ENCODE peak calls at places on chromosomes 2 and 18, in eight cellular contexts. E is SK-N-SH; M is NCI-H1694 treated with DMSO at 0.1 percent for 48 hours; K is fibroblast of the conjunctiva; X is pons; V is stimulated activated naive B cell treated with anti-CD40 and anti-IgM and Interleukin-4, amounts not matched to agents 10 μg/mL and 1 μg/mL and 100 μg/mL, for 72 hours; N is substantia nigra; Z is cardiac fibroblast. H is an unnamed sample.

GRCh38 chr2:156999657-157000056 is 257.8 kb upstream of the GALNT5 start:
- DNase-seq in X (no peak), V (no peak), Z (no peak), N (no peak), E (no peak), M (no peak), K (no peak), H (no peak)

GRCh38 chr2:167353605-167354280 is 465.5 kb downstream of the XIRP2 start:
- DNase-seq in K (no peak), N (no peak), Z (no peak), X (no peak), V (no peak), M (no peak), E (no peak), H (no peak)

GRCh38 chr2:168432565-168433186 is 23.4 kb upstream of the CERS6 start:
- DNase-seq in V (no peak), N (no peak), K (no peak), E (no peak), Z (no peak), M (no peak), X (no peak), H (no peak)

GRCh38 chr2:68487773-68488355 is 20.5 kb downstream of the APLF start:
- DNase-seq in V (no peak), Z (peak), X (peak), E (peak), N (no peak), M (peak), K (no peak), H (no peak)

GRCh38 chr2:47227532-47228166 is 72.5 kb upstream of the STPG4 start:
- DNase-seq in E (no peak), Z (no peak), K (no peak), N (no peak), X (peak), V (no peak), M (peak), H (no peak)

GRCh38 chr2:86413296-86414085 is 27.7 kb upstream of the KDM3A start:
- DNase-seq in N (no peak), E (no peak), M (no peak), Z (no peak), X (no peak), V (no peak), K (no peak), H (no peak)

GRCh38 chr2:7599462-7600258 is 682.4 kb downstream of the RNF144A start:
- DNase-seq in M (no peak), E (peak), K (no peak), X (no peak), N (no peak), Z (no peak), V (no peak), H (no peak)

GRCh38 chr2:236563953-236564352 is 5.7 kb upstream of the ACKR3 start:
- DNase-seq in Z (no peak), X (no peak), V (no peak), N (no peak), M (no peak), K (no peak), E (no peak), H (no peak)

GRCh38 chr18:23336072-23336471 is 117.0 kb upstream of the RIOK3 start:
- DNase-seq in V (no peak), M (no peak), X (no peak), E (no peak), Z (peak), N (no peak), K (no peak), H (no peak)

GRCh38 chr2:117981810-117982209 is 32.1 kb downstream of the CCDC93 start:
- DNase-seq in M (no peak), V (no peak), Z (no peak), E (no peak), X (no peak), K (no peak), N (no peak), H (no peak)

GRCh38 chr2:144412727-144413126 is 107.2 kb downstream of the ZEB2 start:
- DNase-seq in M (no peak), V (no peak), E (no peak), N (no peak), K (no peak), X (no peak), Z (no peak), H (no peak)

GRCh38 chr2:227488045-227488444 is 16.1 kb downstream of the AGFG1 start:
- DNase-seq in V (no peak), N (no peak), M (no peak), Z (no peak), E (no peak), K (no peak), X (no peak), H (no peak)

GRCh38 chr2:45712538-45712937 is 61.1 kb downstream of the PRKCE start:
- DNase-seq in V (no peak), M (peak), K (no peak), N (no peak), Z (no peak), E (no peak), X (no peak), H (no peak)

GRCh38 chr2:8453904-8454302 is 228.0 kb upstream of the ID2 start:
- DNase-seq in Z (peak), E (no peak), M (no peak), V (no peak), K (no peak), X (no peak), N (no peak), H (no peak)

GRCh38 chr2:218711550-218711929 is 905 bp downstream of the TTLL4 start:
- DNase-seq in X (no peak), K (no peak), E (peak), Z (peak), N (no peak), V (no peak), M (no peak), H (no peak)

GRCh38 chr2:74020717-74021406 is 36.2 kb downstream of the TET3 start:
- DNase-seq in X (peak), M (peak), K (no peak), E (no peak), V (peak), N (no peak), Z (no peak), H (peak)

GRCh38 chr2:9708683-9709538 is 78.1 kb upstream of the YWHAQ start:
- DNase-seq in Z (no peak), V (no peak), E (no peak), N (no peak), M (no peak), X (no peak), K (no peak), H (no peak)

GRCh38 chr18:38790786-38791185 is 1225.2 kb upstream of the CELF4 start:
- DNase-seq in K (no peak), X (no peak), Z (no peak), M (no peak), V (no peak), E (no peak), N (no peak), H (no peak)

GRCh38 chr2:17303496-17303895 is 214.7 kb downstream of the RAD51AP2 start:
- DNase-seq in M (no peak), Z (no peak), X (no peak), V (no peak), N (no peak), K (no peak), E (no peak), H (no peak)

GRCh38 chr2:229445501-229446294 is 174.6 kb upstream of the PID1 start:
- DNase-seq in N (no peak), V (no peak), K (peak), E (no peak), Z (peak), M (no peak), X (peak), H (peak)

GRCh38 chr18:21489119-21489750 is 111.3 kb downstream of the ESCO1 start:
- DNase-seq in X (peak), K (peak), N (no peak), Z (peak), M (peak), V (no peak), E (peak), H (peak)

GRCh38 chr2:182033449-182033848 is 47.8 kb downstream of the PPP1R1C start:
- DNase-seq in K (no peak), E (no peak), V (no peak), M (no peak), X (no peak), N (no peak), Z (no peak), H (no peak)

GRCh38 chr18:64254399-64255093 is 105.7 kb upstream of the LINC00305 start:
- DNase-seq in V (no peak), E (no peak), Z (no peak), M (no peak), K (no peak), X (no peak), N (no peak), H (no peak)

GRCh38 chr2:25310965-25311865 is 30.5 kb downstream of the DNMT3A start:
- DNase-seq in E (peak), Z (no peak), K (no peak), M (peak), V (no peak), N (no peak), X (no peak), H (peak)

GRCh38 chr2:26588576-26588975 is 52.6 kb downstream of the CIB4 start:
- DNase-seq in N (no peak), X (no peak), E (peak), V (no peak), K (no peak), M (no peak), Z (no peak), H (no peak)

GRCh38 chr2:102032368-102033027 is 40.7 kb downstream of the IL1R2 start:
- DNase-seq in M (no peak), E (no peak), V (no peak), N (no peak), K (no peak), Z (no peak), X (no peak), H (no peak)

GRCh38 chr18:13406049-13406615 is 187.6 kb downstream of the LDLRAD4 start:
- DNase-seq in M (no peak), E (no peak), K (no peak), V (no peak), X (no peak), N (no peak), Z (no peak), H (no peak)

GRCh38 chr2:108297436-108298141 is 8.9 kb downstream of the SULT1C2 start:
- DNase-seq in E (no peak), V (no peak), Z (no peak), M (no peak), N (no peak), X (no peak), K (no peak), H (no peak)

GRCh38 chr2:26521054-26521912 is 43.4 kb upstream of the OTOF start:
- DNase-seq in N (no peak), K (no peak), Z (peak), X (no peak), V (no peak), E (peak), M (peak), H (no peak)

GRCh38 chr18:58196164-58196563 is 152.1 kb downstream of the NEDD4L start:
- DNase-seq in X (no peak), N (no peak), K (no peak), Z (no peak), E (no peak), M (no peak), V (no peak), H (no peak)

GRCh38 chr18:27685807-27686412 is 491.0 kb downstream of the CDH2 start:
- DNase-seq in N (no peak), K (peak), V (no peak), M (peak), X (peak), Z (peak), E (peak), H (peak)

GRCh38 chr2:136022747-136023146 is 37.3 kb upstream of the DARS1 start:
- DNase-seq in X (no peak), Z (no peak), M (no peak), N (no peak), E (no peak), V (no peak), K (no peak), H (no peak)

GRCh38 chr2:73986085-73986680 is 1.5 kb downstream of the TET3 start:
- DNase-seq in V (no peak), X (no peak), N (no peak), E (no peak), Z (no peak), M (no peak), K (no peak), H (no peak)

GRCh38 chr18:29841631-29842030 is 1200.9 kb downstream of the DSC3 start:
- DNase-seq in K (no peak), X (no peak), M (no peak), V (no peak), Z (no peak), N (no peak), E (no peak), H (no peak)

GRCh38 chr2:190959911-190960788 is 53.8 kb downstream of the STAT1 start:
- DNase-seq in K (no peak), X (no peak), N (no peak), E (no peak), Z (no peak), V (no peak), M (no peak), H (no peak)

H was measured in midbrain.